ENCODE peak calls at places on chromosome 20, in four cellular contexts. J is lower leg skin, K is omental fat pad, L is GM12865. H is an unnamed sample.

GRCh38 chr20:9884061-9884460 is 45.2 kb upstream of the PAK5 start:
- DNase-seq in J (no peak), K (no peak), L (no peak), H (no peak)

GRCh38 chr20:19308151-19308550 is 95.7 kb downstream of the SLC24A3 start:
- DNase-seq in J (no peak), K (no peak), L (no peak), H (no peak)

GRCh38 chr20:58678806-58679205 is 13.8 kb upstream of the NPEPL1 start:
- DNase-seq in J (no peak), K (no peak), L (no peak), H (no peak)

GRCh38 chr20:38303908-38304379 is at the start of gene BPI:
- DNase-seq in J (peak; percentile 23), K (no peak), L (no peak), H (peak; percentile 34)

GRCh38 chr20:36861875-36862801 is 13.8 kb upstream of the TLDC2 start:
- DNase-seq in J (peak; percentile 93), K (peak; percentile 58), L (no peak), H (peak; percentile 70)

GRCh38 chr20:60424267-60424904 is 466.2 kb downstream of the CDH26 start:
- DNase-seq in J (no peak), K (no peak), L (no peak), H (no peak)

GRCh38 chr20:60137657-60138245 is 179.5 kb downstream of the CDH26 start:
- DNase-seq in J (no peak), K (no peak), L (peak; percentile 14), H (no peak)

GRCh38 chr20:57651977-57652864 is 32.0 kb upstream of the ZBP1 start:
- DNase-seq in J (no peak), K (peak; percentile 14), L (no peak), H (no peak)

GRCh38 chr20:64161595-64162238 is 2.5 kb upstream of the MYT1 start:
- DNase-seq in J (no peak), K (no peak), L (peak; percentile 18), H (no peak)

GRCh38 chr20:49786671-49787370 is 25.8 kb upstream of the SLC9A8 start:
- DNase-seq in J (no peak), K (no peak), L (no peak), H (no peak)

GRCh38 chr20:32761831-32762753 is at the start of gene DNMT3B:
- DNase-seq in J (peak; percentile 44), K (no peak), L (peak; percentile 79), H (peak; percentile 69)

GRCh38 chr20:63101781-63102719 is 95.3 kb upstream of the BHLHE23 start:
- DNase-seq in J (no peak), K (no peak), L (peak; percentile 73), H (no peak)

GRCh38 chr20:34055290-34055689 is 56.8 kb downstream of the EIF2S2 start:
- DNase-seq in J (no peak), K (no peak), L (no peak), H (no peak)

GRCh38 chr20:33444797-33445560 is 1.4 kb upstream of the SNTA1 start:
- DNase-seq in J (no peak), K (no peak), L (peak; percentile 40), H (no peak)

GRCh38 chr20:46222521-46223007 is 85.7 kb downstream of the CDH22 start:
- DNase-seq in J (no peak), K (no peak), L (no peak), H (no peak)

GRCh38 chr20:8082025-8082424 is 50.0 kb upstream of the PLCB1 start:
- DNase-seq in J (no peak), K (no peak), L (no peak), H (no peak)
- TF ChIP-seq CTCF in J (no peak), K (no peak), L (peak; percentile 21), H (no peak)

GRCh38 chr20:22962567-22963439 is 72.3 kb upstream of the SSTR4 start:
- DNase-seq in J (no peak), K (no peak), L (no peak), H (no peak)

GRCh38 chr20:22963581-22963980 is 71.5 kb upstream of the SSTR4 start:
- DNase-seq in J (no peak), K (no peak), L (no peak), H (no peak)

GRCh38 chr20:22966787-22967464 is 68.2 kb upstream of the SSTR4 start:
- DNase-seq in J (no peak), K (no peak), L (no peak), H (no peak)
- TF ChIP-seq CTCF in J (no peak), K (no peak), L (no peak), H (no peak)

GRCh38 chr20:4813839-4814695 is 92.4 kb downstream of the PRND start:
- DNase-seq in J (peak; percentile 44), K (no peak), L (peak; percentile 94), H (no peak)
- TF ChIP-seq CTCF in J (no peak), K (no peak), L (no peak), H (no peak)

DNA sequence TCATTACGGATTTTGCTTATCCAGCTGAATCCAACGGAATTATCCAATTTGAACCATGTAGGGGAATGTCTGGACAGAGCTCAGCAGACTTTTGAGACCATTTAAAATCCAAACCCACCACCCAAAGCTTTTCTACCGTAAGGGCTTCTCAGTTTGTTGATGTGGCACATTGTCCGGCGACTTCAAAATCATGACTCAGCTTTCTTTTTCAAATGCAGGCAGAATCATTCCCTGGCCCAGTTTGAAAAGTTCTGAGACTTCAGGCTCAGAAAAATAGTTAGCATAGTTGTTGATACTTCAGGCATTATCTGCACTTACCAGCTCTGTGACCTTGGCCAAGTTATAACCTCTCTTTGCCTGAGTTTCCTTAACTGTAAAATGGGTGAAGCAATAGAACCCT is 182.2 kb downstream of the PTPRT start:
- DNase-seq in J (no peak), K (no peak), L (no peak), H (no peak)
- TF ChIP-seq CTCF in J (no peak), K (no peak), L (no peak), H (no peak)

H was measured in lung.